ENCODE peak calls at places on chromosomes 6 and 20, in seven cellular contexts. One of them, this sample, is unnamed.

GRCh38 chr6:145374566-145374965 is 360.8 kb downstream of the EPM2A start:
- DNase-seq in effector CD4-positive, alpha-beta T cell: no peak
- DNase-seq in ELR: no peak
- DNase-seq in ovary: no peak
- DNase-seq in OCI-LY7: no peak
- DNase-seq in cardiac muscle cell: no peak
- DNase-seq in fibroblast of lung: no peak
- DNase-seq in this sample: no peak

GRCh38 chr20:54267510-54268003 is 59.7 kb downstream of the PFDN4 start:
- DNase-seq in fibroblast of lung: peak; percentile 65
- DNase-seq in OCI-LY7: no peak
- DNase-seq in effector CD4-positive, alpha-beta T cell: no peak
- DNase-seq in ELR: no peak
- DNase-seq in cardiac muscle cell: no peak
- DNase-seq in ovary: no peak
- DNase-seq in this sample: peak; percentile 22

GRCh38 chr6:35489995-35490791 is 6.7 kb downstream of the TEAD3 start:
- DNase-seq in ELR: peak; percentile 75
- DNase-seq in OCI-LY7: no peak
- DNase-seq in fibroblast of lung: peak; percentile 88
- DNase-seq in ovary: peak; percentile 92
- DNase-seq in cardiac muscle cell: peak; percentile 95
- DNase-seq in effector CD4-positive, alpha-beta T cell: no peak
- DNase-seq in this sample: peak; percentile 62

GRCh38 chr6:27136978-27137814 is 110.3 kb upstream of the PRSS16 start:
- DNase-seq in ELR: no peak
- DNase-seq in ovary: no peak
- DNase-seq in cardiac muscle cell: no peak
- DNase-seq in fibroblast of lung: no peak
- DNase-seq in effector CD4-positive, alpha-beta T cell: no peak
- DNase-seq in OCI-LY7: peak; percentile 41
- DNase-seq in this sample: no peak

GRCh38 chr6:47303861-47304260 is 5.8 kb downstream of the TNFRSF21 start:
- DNase-seq in effector CD4-positive, alpha-beta T cell: no peak
- DNase-seq in fibroblast of lung: no peak
- DNase-seq in ovary: no peak
- DNase-seq in ELR: no peak
- DNase-seq in cardiac muscle cell: no peak
- DNase-seq in OCI-LY7: no peak
- DNase-seq in this sample: no peak

GRCh38 chr6:39843305-39844020 is 51.3 kb downstream of the DAAM2 start:
- DNase-seq in OCI-LY7: no peak
- DNase-seq in cardiac muscle cell: no peak
- DNase-seq in ELR: peak; percentile 13
- DNase-seq in effector CD4-positive, alpha-beta T cell: no peak
- DNase-seq in fibroblast of lung: no peak
- DNase-seq in ovary: no peak
- DNase-seq in this sample: peak; percentile 41

GRCh38 chr6:42165016-42165415 is 8.1 kb upstream of the GUCA1A start:
- DNase-seq in fibroblast of lung: peak; percentile 73
- DNase-seq in ELR: peak; percentile 23
- DNase-seq in effector CD4-positive, alpha-beta T cell: no peak
- DNase-seq in cardiac muscle cell: no peak
- DNase-seq in OCI-LY7: no peak
- DNase-seq in ovary: no peak
- DNase-seq in this sample: no peak

GRCh38 chr6:41306187-41306854 is 19.8 kb upstream of the TREM1 start:
- DNase-seq in cardiac muscle cell: peak; percentile 78
- DNase-seq in effector CD4-positive, alpha-beta T cell: peak; percentile 27
- DNase-seq in fibroblast of lung: peak; percentile 31
- DNase-seq in ELR: peak; percentile 64
- DNase-seq in OCI-LY7: peak; percentile 64
- DNase-seq in ovary: no peak
- DNase-seq in this sample: peak; percentile 62

GRCh38 chr6:128246472-128246871 is 273.9 kb downstream of the PTPRK start:
- DNase-seq in effector CD4-positive, alpha-beta T cell: no peak
- DNase-seq in cardiac muscle cell: peak; percentile 38
- DNase-seq in OCI-LY7: no peak
- DNase-seq in ELR: no peak
- DNase-seq in ovary: no peak
- DNase-seq in fibroblast of lung: no peak
- DNase-seq in this sample: no peak

GRCh38 chr20:20827992-20828597 is 115.7 kb upstream of the RALGAPA2 start:
- DNase-seq in ovary: no peak
- DNase-seq in fibroblast of lung: no peak
- DNase-seq in cardiac muscle cell: no peak
- DNase-seq in ELR: no peak
- DNase-seq in OCI-LY7: no peak
- DNase-seq in effector CD4-positive, alpha-beta T cell: no peak
- DNase-seq in this sample: no peak

GRCh38 chr20:61795669-61796630 is 269.7 kb downstream of the TAF4 start:
- DNase-seq in OCI-LY7: no peak
- DNase-seq in fibroblast of lung: no peak
- DNase-seq in effector CD4-positive, alpha-beta T cell: no peak
- DNase-seq in ovary: no peak
- DNase-seq in ELR: no peak
- DNase-seq in cardiac muscle cell: no peak
- DNase-seq in this sample: no peak

GRCh38 chr20:53608071-53608455 is 14.4 kb upstream of the ZNF217 start:
- DNase-seq in ELR: no peak
- DNase-seq in ovary: peak; percentile 48
- DNase-seq in cardiac muscle cell: no peak
- DNase-seq in effector CD4-positive, alpha-beta T cell: no peak
- DNase-seq in fibroblast of lung: no peak
- DNase-seq in OCI-LY7: no peak
- DNase-seq in this sample: no peak

GRCh38 chr6:141359953-141360352 is 772.8 kb upstream of the GJE1 start:
- DNase-seq in fibroblast of lung: peak; percentile 82
- DNase-seq in OCI-LY7: no peak
- DNase-seq in ELR: no peak
- DNase-seq in cardiac muscle cell: no peak
- DNase-seq in ovary: no peak
- DNase-seq in effector CD4-positive, alpha-beta T cell: no peak
- DNase-seq in this sample: peak; percentile 83

GRCh38 chr6:35494161-35494563 is 2.7 kb downstream of the TEAD3 start:
- DNase-seq in cardiac muscle cell: no peak
- DNase-seq in ovary: peak; percentile 70
- DNase-seq in fibroblast of lung: no peak
- DNase-seq in effector CD4-positive, alpha-beta T cell: no peak
- DNase-seq in ELR: peak; percentile 61
- DNase-seq in OCI-LY7: no peak
- DNase-seq in this sample: peak; percentile 55

GRCh38 chr6:168322966-168323365 is 3.4 kb upstream of the DACT2 start:
- DNase-seq in OCI-LY7: no peak
- DNase-seq in ELR: no peak
- DNase-seq in fibroblast of lung: no peak
- DNase-seq in ovary: no peak
- DNase-seq in effector CD4-positive, alpha-beta T cell: no peak
- DNase-seq in cardiac muscle cell: no peak
- DNase-seq in this sample: no peak

GRCh38 chr20:25389381-25389857 is 1.2 kb downstream of the ABHD12 start:
- DNase-seq in fibroblast of lung: peak; percentile 61
- DNase-seq in ELR: peak; percentile 49
- DNase-seq in cardiac muscle cell: peak; percentile 10
- DNase-seq in OCI-LY7: no peak
- DNase-seq in ovary: no peak
- DNase-seq in effector CD4-positive, alpha-beta T cell: peak; percentile 3
- DNase-seq in this sample: peak; percentile 41

GRCh38 chr20:2890743-2891142 is 17.5 kb downstream of the PTPRA start:
- DNase-seq in cardiac muscle cell: no peak
- DNase-seq in OCI-LY7: no peak
- DNase-seq in ovary: no peak
- DNase-seq in ELR: peak; percentile 47
- DNase-seq in fibroblast of lung: peak; percentile 41
- DNase-seq in effector CD4-positive, alpha-beta T cell: no peak
- DNase-seq in this sample: no peak

GRCh38 chr6:52512199-52512598 is 64.7 kb downstream of the TRAM2 start:
- DNase-seq in effector CD4-positive, alpha-beta T cell: no peak
- DNase-seq in fibroblast of lung: peak; percentile 91
- DNase-seq in ovary: peak; percentile 59
- DNase-seq in OCI-LY7: no peak
- DNase-seq in ELR: peak; percentile 92
- DNase-seq in cardiac muscle cell: no peak
- DNase-seq in this sample: peak; percentile 92

GRCh38 chr20:32510601-32511357 is 74.4 kb downstream of the NOL4L start:
- DNase-seq in effector CD4-positive, alpha-beta T cell: no peak
- DNase-seq in ELR: no peak
- DNase-seq in fibroblast of lung: no peak
- DNase-seq in ovary: no peak
- DNase-seq in cardiac muscle cell: peak; percentile 45
- DNase-seq in OCI-LY7: no peak
- DNase-seq in this sample: no peak

GRCh38 chr6:16929814-16930213 is 168.6 kb upstream of the ATXN1 start:
- DNase-seq in cardiac muscle cell: no peak
- DNase-seq in OCI-LY7: no peak
- DNase-seq in ELR: peak; percentile 96
- DNase-seq in effector CD4-positive, alpha-beta T cell: no peak
- DNase-seq in fibroblast of lung: peak; percentile 97
- DNase-seq in ovary: no peak
- DNase-seq in this sample: peak; percentile 85

GRCh38 chr6:111957623-111958315 is 84.5 kb upstream of the FYN start:
- DNase-seq in fibroblast of lung: peak; percentile 39
- DNase-seq in cardiac muscle cell: peak; percentile 59
- DNase-seq in OCI-LY7: no peak
- DNase-seq in ELR: peak; percentile 47
- DNase-seq in ovary: no peak
- DNase-seq in effector CD4-positive, alpha-beta T cell: no peak
- DNase-seq in this sample: no peak

GRCh38 chr20:17525650-17526049 is 5.5 kb downstream of the BFSP1 start:
- DNase-seq in ELR: peak; percentile 49
- DNase-seq in cardiac muscle cell: peak; percentile 45
- DNase-seq in fibroblast of lung: peak; percentile 31
- DNase-seq in OCI-LY7: peak; percentile 48
- DNase-seq in ovary: no peak
- DNase-seq in effector CD4-positive, alpha-beta T cell: no peak
- DNase-seq in this sample: peak; percentile 45

GRCh38 chr6:143802833-143803565 is 40.1 kb upstream of the LTV1 start:
- DNase-seq in effector CD4-positive, alpha-beta T cell: no peak
- DNase-seq in cardiac muscle cell: no peak
- DNase-seq in ovary: no peak
- DNase-seq in ELR: peak; percentile 40
- DNase-seq in fibroblast of lung: peak; percentile 35
- DNase-seq in OCI-LY7: no peak
- DNase-seq in this sample: peak; percentile 61

GRCh38 chr6:7267521-7268091 is 45.4 kb downstream of the SSR1 start:
- DNase-seq in ELR: peak; percentile 98
- DNase-seq in cardiac muscle cell: no peak
- DNase-seq in OCI-LY7: no peak
- DNase-seq in ovary: no peak
- DNase-seq in effector CD4-positive, alpha-beta T cell: no peak
- DNase-seq in fibroblast of lung: peak; percentile 96
- DNase-seq in this sample: peak; percentile 87

GRCh38 chr20:46936415-46937139 is 41.9 kb downstream of the EYA2 start:
- DNase-seq in ELR: no peak
- DNase-seq in effector CD4-positive, alpha-beta T cell: no peak
- DNase-seq in OCI-LY7: no peak
- DNase-seq in fibroblast of lung: no peak
- DNase-seq in cardiac muscle cell: peak; percentile 54
- DNase-seq in ovary: no peak
- DNase-seq in this sample: no peak

GRCh38 chr6:1498491-1499113 is 109.2 kb downstream of the FOXF2 start:
- DNase-seq in ovary: no peak
- DNase-seq in fibroblast of lung: no peak
- DNase-seq in cardiac muscle cell: no peak
- DNase-seq in effector CD4-positive, alpha-beta T cell: no peak
- DNase-seq in OCI-LY7: no peak
- DNase-seq in ELR: peak; percentile 28
- DNase-seq in this sample: no peak